ENCODE peak calls at places on chromosome 9, in six cellular contexts. L is choroid plexus epithelial cell; T is stimulated activated CD8-positive, alpha-beta memory T cell treated with anti-CD3 and anti-CD28 coated beads, Interleukin-7, amount 100 ng/mL, for 48 hours; A is NCI-H510A; K is H54; E is HFFc6. J is an unnamed sample.

GRCh38 chr9:8868632-8869031 is 1069.1 kb upstream of the DMAC1 start:
- DNase-seq in K (no peak), T (no peak), E (no peak), L (peak; percentile 44), A (no peak), J (no peak)

GRCh38 chr9:95477885-95478790 is 38.6 kb downstream of the PTCH1 start:
- DNase-seq in L (no peak), A (no peak), T (no peak), K (no peak), E (no peak), J (no peak)

GRCh38 chr9:109653470-109653869 is 126.5 kb upstream of the PALM2AKAP2 start:
- DNase-seq in A (no peak), T (no peak), L (no peak), E (no peak), K (no peak), J (no peak)

GRCh38 chr9:89426389-89426961 is 71.4 kb downstream of the SEMA4D start:
- DNase-seq in T (peak; percentile 61), A (no peak), L (no peak), E (no peak), K (no peak), J (no peak)

GRCh38 chr9:134187821-134188420 is 23.6 kb upstream of the RNU6ATAC start:
- DNase-seq in T (no peak), L (no peak), E (no peak), K (no peak), A (no peak), J (no peak)

GRCh38 chr9:114284316-114285060 is 38.4 kb upstream of the ORM1 start:
- DNase-seq in T (no peak), E (no peak), L (no peak), K (no peak), A (no peak), J (no peak)

GRCh38 chr9:122085260-122085659 is 7.8 kb downstream of the TTLL11 start:
- DNase-seq in A (no peak), L (no peak), T (no peak), K (no peak), E (no peak), J (no peak)

GRCh38 chr9:134134949-134135342 is 936 bp upstream of the WDR5 start:
- DNase-seq in E (no peak), T (no peak), L (no peak), K (no peak), A (no peak), J (peak; percentile 35)

GRCh38 chr9:126650404-126650804 is 36.7 kb downstream of the LMX1B start:
- DNase-seq in L (no peak), T (no peak), A (no peak), E (no peak), K (no peak), J (no peak)

GRCh38 chr9:13648676-13649075 is 369.2 kb upstream of the MPDZ start:
- DNase-seq in L (peak; percentile 13), K (no peak), E (no peak), A (no peak), T (no peak), J (no peak)

GRCh38 chr9:750264-750967 is 91.1 kb upstream of the DMRT1 start:
- DNase-seq in L (no peak), K (no peak), A (no peak), E (no peak), T (no peak), J (no peak)

GRCh38 chr9:137108608-137109249 is 5.8 kb downstream of the DPP7 start:
- DNase-seq in K (no peak), T (no peak), L (no peak), A (no peak), E (no peak), J (no peak)

GRCh38 chr9:92275541-92275940 is 18.0 kb downstream of the IARS1 start:
- DNase-seq in E (no peak), L (peak; percentile 26), K (no peak), A (no peak), T (no peak), J (no peak)

GRCh38 chr9:6433405-6433804 is 20.4 kb downstream of the UHRF2 start:
- DNase-seq in T (no peak), L (peak; percentile 62), A (no peak), K (no peak), E (peak; percentile 53), J (no peak)

GRCh38 chr9:36194326-36195000 is 3.7 kb downstream of the CLTA start:
- DNase-seq in T (no peak), K (no peak), L (peak; percentile 67), E (no peak), A (no peak), J (no peak)

GRCh38 chr9:132541966-132542830 is 40.2 kb upstream of the BARHL1 start:
- DNase-seq in T (no peak), A (no peak), L (no peak), K (no peak), E (no peak), J (no peak)

GRCh38 chr9:93159601-93160418 is 24.1 kb upstream of the WNK2 start:
- DNase-seq in E (peak; percentile 51), A (peak; percentile 69), K (peak; percentile 91), L (peak; percentile 87), T (peak; percentile 65), J (peak; percentile 68)

GRCh38 chr9:7892975-7893374 is 93.4 kb upstream of the DMAC1 start:
- DNase-seq in K (no peak), T (no peak), E (no peak), A (no peak), L (no peak), J (no peak)

GRCh38 chr9:96617439-96618185 is 2.0 kb downstream of the CDC14B start:
- DNase-seq in A (no peak), E (no peak), T (no peak), L (no peak), K (no peak), J (no peak)

GRCh38 chr9:113537227-113537810 is 73.8 kb downstream of the RGS3 start:
- DNase-seq in L (no peak), A (no peak), K (no peak), E (no peak), T (no peak), J (no peak)